ENCODE peak calls at places on chromosomes 5 and 9, in four cellular contexts. Z, F, M and J are unnamed samples.

GRCh38 chr9:36987891-36988290 is 46.2 kb downstream of the PAX5 start:
- DNase-seq in Z (peak; percentile 17), F (no peak), M (no peak), J (no peak)

GRCh38 chr5:56161446-56161838 is 71.7 kb downstream of the ANKRD55 start:
- DNase-seq in Z (no peak), F (no peak), M (no peak), J (no peak)

GRCh38 chr5:27652505-27652904 is 614.1 kb upstream of the CDH9 start:
- DNase-seq in Z (peak; percentile 27), F (no peak), M (no peak), J (no peak)

GRCh38 chr9:20987521-20987920 is 43.9 kb downstream of the HACD4 start:
- DNase-seq in Z (no peak), F (no peak), M (no peak), J (no peak)

GRCh38 chr9:117644133-117644532 is 60.1 kb upstream of the TLR4 start:
- DNase-seq in Z (no peak), F (no peak), M (no peak), J (no peak)

GRCh38 chr9:89042984-89043383 is 51.7 kb downstream of the S1PR3 start:
- DNase-seq in Z (no peak), F (no peak), M (no peak), J (no peak)

GRCh38 chr9:22829236-22829635 is 382.6 kb downstream of the DMRTA1 start:
- DNase-seq in Z (no peak), F (no peak), M (no peak), J (no peak)

GRCh38 chr5:36478646-36479307 is 127.6 kb upstream of the SLC1A3 start:
- DNase-seq in Z (no peak), F (no peak), M (no peak), J (no peak)

GRCh38 chr9:93297659-93298497 is 113.9 kb downstream of the WNK2 start:
- DNase-seq in Z (no peak), F (peak; percentile 40), M (peak; percentile 39), J (peak; percentile 40)

GRCh38 chr5:111997308-111998159 is 240.5 kb upstream of the NREP start:
- DNase-seq in Z (no peak), F (no peak), M (no peak), J (no peak)

GRCh38 chr5:131324311-131324710 is 60.5 kb downstream of the CDC42SE2 start:
- DNase-seq in Z (peak; percentile 44), F (no peak), M (no peak), J (no peak)

GRCh38 chr5:142864293-142865260 is 94.4 kb downstream of the ARHGAP26 start:
- DNase-seq in Z (no peak), F (no peak), M (no peak), J (no peak)

GRCh38 chr5:150279618-150280017 is 10.0 kb downstream of the CAMK2A start:
- DNase-seq in Z (no peak), F (no peak), M (peak; percentile 59), J (no peak)

GRCh38 chr9:26326473-26327044 is 566.0 kb downstream of the CAAP1 start:
- DNase-seq in Z (peak; percentile 71), F (no peak), M (peak; percentile 44), J (peak; percentile 23)

GRCh38 chr9:131657890-131658752 is 81.8 kb downstream of the RAPGEF1 start:
- DNase-seq in Z (no peak), F (no peak), M (no peak), J (peak; percentile 83)

GRCh38 chr9:131299346-131299745 is 9.8 kb downstream of the PLPP7 start:
- DNase-seq in Z (no peak), F (no peak), M (no peak), J (no peak)

GRCh38 chr9:123399803-123400378 is 43.9 kb downstream of the CRB2 start:
- DNase-seq in Z (peak; percentile 50), F (no peak), M (peak; percentile 63), J (no peak)

GRCh38 chr9:80175286-80175906 is 603.6 kb downstream of the TLE4 start:
- DNase-seq in Z (peak; percentile 57), F (no peak), M (peak; percentile 27), J (peak; percentile 42)

GRCh38 chr9:123871781-123872180 is 58.1 kb downstream of the DENND1A start:
- DNase-seq in Z (peak; percentile 57), F (no peak), M (no peak), J (no peak)

GRCh38 chr5:157265714-157266285 is at the start of gene CYFIP2:
- DNase-seq in Z (peak; percentile 90), F (peak; percentile 65), M (peak; percentile 96), J (peak; percentile 61)

GRCh38 chr5:124742983-124743533 is 3.4 kb downstream of the ZNF608 start:
- DNase-seq in Z (no peak), F (no peak), M (no peak), J (peak; percentile 58)

GRCh38 chr5:124741711-124742496 is 4.5 kb downstream of the ZNF608 start:
- DNase-seq in Z (peak; percentile 91), F (no peak), M (no peak), J (peak; percentile 93)

GRCh38 chr5:124742521-124742920 is 3.9 kb downstream of the ZNF608 start:
- DNase-seq in Z (no peak), F (no peak), M (no peak), J (no peak)

GRCh38 chr5:124740055-124740454 is 6.4 kb downstream of the ZNF608 start:
- DNase-seq in Z (peak; percentile 82), F (no peak), M (no peak), J (no peak)

DNA sequence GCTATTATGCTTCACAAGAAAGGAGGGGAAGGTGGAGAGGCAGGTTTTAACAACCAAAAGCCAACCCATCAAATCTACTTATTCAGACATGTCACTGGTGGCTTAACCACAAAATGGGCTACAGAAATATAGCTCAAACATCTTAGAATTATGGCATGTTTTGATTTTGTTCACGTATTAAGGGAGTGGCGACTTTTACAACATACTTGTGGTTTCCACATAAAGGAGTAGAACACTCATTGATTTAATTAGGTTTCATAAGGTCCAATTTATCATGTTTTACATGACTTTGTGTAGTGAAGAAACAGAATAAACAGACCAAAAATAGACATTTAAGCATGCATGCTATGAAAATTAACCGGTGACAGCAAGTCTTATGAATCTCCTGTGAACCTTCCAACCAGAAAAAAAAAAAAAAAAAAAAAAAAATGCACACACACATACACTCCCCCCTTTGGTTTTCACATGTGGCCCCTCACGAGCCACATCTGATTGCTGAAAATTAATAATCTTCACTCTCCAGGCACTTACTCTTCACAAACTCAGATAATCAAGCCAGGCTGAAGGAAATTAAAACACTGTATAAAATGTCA is 5.4 kb downstream of the ZNF608 start:
- DNase-seq in Z (no peak), F (no peak), M (no peak), J (no peak)
- H3K4me1 ChIP-seq in Z (peaks cover 55% of the 10 kb centered on the region), F (peaks cover 64% of the 10 kb centered on the region), M (peaks cover 7% of the 10 kb centered on the region), J (peaks cover 4% of the 10 kb centered on the region)

GRCh38 chr9:127311239-127311741 is 46.7 kb downstream of the GARNL3 start:
- DNase-seq in Z (peak; percentile 55), F (peak; percentile 37), M (no peak), J (peak; percentile 69)
- H3K4me3 ChIP-seq in Z (no peak overlapping the region), F (no peak overlapping the region), M (no peak overlapping the region), J (no peak overlapping the region)

GRCh38 chr5:95777441-95777840 is 45.1 kb downstream of the GLRX start:
- DNase-seq in Z (no peak), F (no peak), M (no peak), J (no peak)

GRCh38 chr5:95771109-95771708 is 40.1 kb downstream of the RHOBTB3 start:
- DNase-seq in Z (no peak), F (peak; percentile 76), M (no peak), J (peak; percentile 19)

GRCh38 chr5:95768731-95769130 is 37.6 kb downstream of the RHOBTB3 start:
- DNase-seq in Z (no peak), F (peak; percentile 66), M (no peak), J (no peak)

GRCh38 chr5:95771892-95772291 is 40.8 kb downstream of the RHOBTB3 start:
- DNase-seq in Z (no peak), F (no peak), M (no peak), J (no peak)

GRCh38 chr5:95773325-95774059 is 42.4 kb downstream of the RHOBTB3 start:
- DNase-seq in Z (no peak), F (no peak), M (no peak), J (no peak)
- H3K9me3 ChIP-seq in Z (no peaks in the 10 kb centered on the region), F (no peaks in the 10 kb centered on the region), M (no peaks in the 10 kb centered on the region), J (no peaks in the 10 kb centered on the region)

DNA sequence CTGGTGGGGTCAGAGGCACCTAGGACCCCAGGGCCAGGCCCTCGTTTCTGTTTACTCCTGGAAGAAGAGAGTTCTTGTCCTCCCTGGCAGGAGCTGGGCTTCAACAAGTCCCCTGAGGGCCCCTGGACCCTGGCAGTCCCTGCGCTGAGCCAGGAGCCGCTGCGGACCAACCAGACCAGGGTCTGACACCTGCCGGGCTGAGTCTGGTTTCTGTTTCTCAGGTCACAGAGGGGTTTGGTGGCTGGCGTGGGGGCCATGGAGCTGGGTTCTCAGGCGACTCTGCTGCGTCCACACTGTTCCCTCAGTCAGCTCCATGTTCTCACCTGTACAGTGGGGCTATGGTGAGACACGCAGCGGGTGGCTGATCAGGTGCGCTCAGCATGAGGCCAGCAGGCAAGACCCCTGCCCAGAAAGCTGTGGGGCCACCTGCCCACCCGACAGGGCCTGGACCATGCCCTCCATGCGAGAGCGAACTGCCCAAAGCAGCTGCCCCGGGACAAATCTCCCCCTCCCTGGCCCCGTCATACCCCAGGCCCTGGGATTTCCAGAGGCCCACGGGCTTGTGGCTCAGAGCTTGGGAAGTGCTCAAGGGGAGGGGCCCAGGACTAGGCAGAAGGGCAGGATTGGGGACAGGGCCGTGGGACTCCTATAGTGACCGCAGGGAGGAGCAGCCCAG is 17.9 kb upstream of the NOTCH1 start:
- DNase-seq in Z (no peak), F (peak; percentile 23), M (no peak), J (no peak)
- H3K4me1 ChIP-seq in Z (peaks cover 27% of the 10 kb centered on the region), F (no peaks in the 10 kb centered on the region), M (peaks cover 9% of the 10 kb centered on the region), J (no peaks in the 10 kb centered on the region)

GRCh38 chr9:127971357-127972315 is 9.2 kb downstream of the EEIG1 start:
- DNase-seq in Z (peak; percentile 41), F (peak; percentile 71), M (peak; percentile 40), J (no peak)
- H3K4me3 ChIP-seq in Z (no peak overlapping the region), F (no peak overlapping the region), M (no peak overlapping the region), J (peak overlapping the region; percentile 32)

DNA sequence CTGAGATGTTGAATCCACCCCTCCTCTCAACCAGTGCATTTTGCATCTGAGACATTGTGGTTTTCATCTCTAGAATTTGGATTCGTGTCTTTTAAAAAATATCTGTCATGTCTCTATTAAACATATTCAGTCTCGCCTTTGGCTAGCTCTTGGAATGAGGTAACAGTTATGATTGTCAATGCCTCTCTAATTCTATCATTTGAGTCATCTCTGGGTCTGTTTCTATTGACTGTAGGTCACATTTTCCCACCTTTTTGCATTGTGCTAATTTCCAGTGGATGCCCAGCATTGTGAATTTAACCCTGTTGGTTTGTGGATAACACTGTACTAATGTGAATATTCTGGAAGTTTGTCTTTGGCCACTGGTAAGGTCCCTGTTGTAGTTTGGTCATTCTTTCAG is 8.4 kb upstream of the SLC6A3 start:
- DNase-seq in Z (no peak), F (no peak), M (no peak), J (no peak)
- H3K9me3 ChIP-seq in Z (peaks cover 39% of the 10 kb centered on the region), F (no peaks in the 10 kb centered on the region), M (peaks cover 21% of the 10 kb centered on the region), J (no peaks in the 10 kb centered on the region)